ENCODE peak calls at places on chromosomes 1 and 21, in four cellular contexts. V is HFF-Myc, T is left ventricle myocardium inferior, R is suprapubic skin. L is an unnamed sample.

GRCh38 chr1:34354367-34354766 is 177.7 kb downstream of the C1orf94 start:
- DNase-seq in R (no peak), T (no peak), V (no peak), L (no peak)

GRCh38 chr1:206784471-206784903 is 12.2 kb upstream of the IL10 start:
- DNase-seq in V (no peak), R (peak; percentile 24), T (no peak), L (no peak)

GRCh38 chr1:1291611-1292441 is 11.6 kb downstream of the SCNN1D start:
- DNase-seq in R (no peak), T (peak; percentile 56), V (no peak), L (no peak)

GRCh38 chr1:119808972-119809550 is 2.2 kb downstream of the REG4 start:
- DNase-seq in V (peak; percentile 52), T (peak; percentile 55), R (peak; percentile 86), L (no peak)

GRCh38 chr1:65230741-65231439 is 78.5 kb upstream of the DNAJC6 start:
- DNase-seq in V (no peak), R (no peak), T (no peak), L (no peak)

GRCh38 chr1:19445417-19446342 is 39.7 kb downstream of the CAPZB start:
- DNase-seq in T (peak; percentile 42), R (no peak), V (no peak), L (no peak)

GRCh38 chr21:39003982-39004775 is 179.1 kb downstream of the PSMG1 start:
- DNase-seq in T (no peak), R (no peak), V (no peak), L (no peak)

GRCh38 chr1:227465256-227465655 is 98.1 kb upstream of the ZNF678 start:
- DNase-seq in V (no peak), R (no peak), T (no peak), L (no peak)

GRCh38 chr1:10620776-10621175 is 146.0 kb downstream of the PEX14 start:
- DNase-seq in V (no peak), R (peak; percentile 52), T (no peak), L (no peak)

GRCh38 chr1:3685229-3685628 is 32.9 kb downstream of the TP73 start:
- DNase-seq in V (no peak), T (no peak), R (no peak), L (no peak)

DNA sequence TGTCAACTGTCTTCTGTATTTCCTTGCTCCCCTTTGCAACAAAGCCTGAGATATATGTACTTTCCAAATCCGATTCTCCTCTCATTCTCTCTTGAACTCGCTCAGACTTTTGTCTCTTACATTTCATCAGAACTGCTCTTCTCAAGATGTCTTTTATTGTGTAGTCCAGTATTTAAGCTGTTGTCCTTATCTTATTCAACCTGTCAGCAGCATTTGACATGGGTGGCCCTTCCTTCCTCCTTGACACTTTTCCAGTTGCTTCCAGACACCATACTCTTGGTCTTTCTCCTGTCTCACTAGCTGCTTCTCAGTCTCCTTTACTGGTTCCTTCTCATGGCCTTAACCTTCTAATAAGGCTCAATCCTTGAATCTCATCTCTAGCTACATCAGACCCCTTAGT is 47.0 kb downstream of the TSNAX start:
- DNase-seq in R (no peak), V (no peak), T (no peak), L (no peak)
- H3K4me3 ChIP-seq in R (no peak overlapping the region), V (no peak overlapping the region), T (no peak overlapping the region), L (no peak overlapping the region)

GRCh38 chr1:246301553-246302250 is 205.4 kb downstream of the SMYD3 start:
- DNase-seq in V (no peak), R (no peak), T (no peak), L (no peak)
- TF ChIP-seq CTCF in V (no peak), R (no peak), T (no peak), L (no peak)

GRCh38 chr21:41711416-41712023 is 55.3 kb downstream of the RIPK4 start:
- DNase-seq in V (no peak), T (no peak), R (no peak), L (no peak)
- H3K4me3 ChIP-seq in V (no peak overlapping the region), T (no peak overlapping the region), R (no peak overlapping the region), L (no peak overlapping the region)

GRCh38 chr1:67061266-67061665 is 7.3 kb upstream of the SLC35D1 start:
- DNase-seq in T (no peak), V (no peak), R (no peak), L (no peak)
- TF ChIP-seq CTCF in T (no peak), V (no peak), R (no peak), L (no peak)

GRCh38 chr1:121483234-121483633 is 298.5 kb downstream of the SRGAP2C start:
- DNase-seq in V (no peak), T (no peak), R (no peak), L (no peak)

DNA sequence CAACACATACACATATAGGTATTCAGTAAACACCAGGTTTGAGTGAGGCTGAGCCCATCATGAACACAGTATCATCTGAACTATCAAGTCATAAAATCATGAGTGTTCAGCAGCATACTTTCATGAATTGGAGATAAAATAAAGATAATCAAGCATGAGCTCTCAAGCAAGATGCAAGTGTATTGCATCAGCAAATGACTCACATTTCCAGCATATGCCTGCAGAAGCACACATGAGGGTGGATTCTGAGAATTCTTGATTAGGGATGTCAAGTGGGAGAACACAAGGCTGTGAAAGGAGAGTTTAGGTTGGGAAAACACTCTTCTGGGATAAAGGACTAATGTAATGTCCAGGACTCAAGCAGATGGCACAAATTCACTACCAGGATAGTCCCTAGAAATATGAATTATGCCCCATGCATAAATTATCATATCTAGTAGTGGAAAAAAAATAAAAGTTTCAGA is 299.2 kb downstream of the SRGAP2C start:
- DNase-seq in R (no peak), T (no peak), V (peak; percentile 2), L (peak; percentile 80)
- H3K4me3 ChIP-seq in R (no peak overlapping the region), T (no peak overlapping the region), V (no peak overlapping the region), L (no peak overlapping the region)

DNA sequence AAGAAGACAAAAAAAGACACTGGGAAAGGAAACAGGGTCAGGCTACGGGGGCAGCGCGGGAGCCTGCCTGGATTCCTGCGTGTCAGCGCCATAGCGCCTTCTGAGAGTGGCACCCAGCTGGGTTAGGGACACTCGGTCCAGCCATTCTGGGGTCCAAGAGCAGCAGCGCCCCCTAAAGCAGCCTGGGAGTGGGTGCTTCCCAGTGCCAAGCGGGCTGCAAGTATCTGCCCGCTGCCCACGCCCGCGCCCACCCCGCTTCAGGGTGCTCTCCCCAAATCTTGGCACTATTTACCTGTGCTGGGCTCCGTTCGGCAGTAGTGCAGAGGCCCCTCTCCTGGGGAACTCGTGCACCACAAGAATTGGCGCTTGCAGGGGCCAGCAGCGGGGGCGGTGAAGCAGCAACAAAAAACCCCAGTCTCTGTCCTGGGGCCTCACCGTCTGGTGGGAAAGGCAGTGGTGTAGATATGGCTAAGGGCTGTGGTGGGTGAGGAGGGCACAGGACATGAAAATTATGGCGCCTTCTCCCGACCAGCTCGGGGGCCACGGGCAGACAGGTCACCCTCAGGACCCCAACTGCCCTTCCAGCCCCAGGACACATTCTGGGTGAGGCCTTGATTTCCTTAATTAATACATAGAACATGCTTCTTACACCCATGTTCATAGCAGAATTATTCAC is 24.1 kb upstream of the LBR start:
- DNase-seq in R (no peak), V (no peak), T (no peak), L (no peak)
- TF ChIP-seq CTCF in R (no peak), V (no peak), T (no peak), L (no peak)

DNA sequence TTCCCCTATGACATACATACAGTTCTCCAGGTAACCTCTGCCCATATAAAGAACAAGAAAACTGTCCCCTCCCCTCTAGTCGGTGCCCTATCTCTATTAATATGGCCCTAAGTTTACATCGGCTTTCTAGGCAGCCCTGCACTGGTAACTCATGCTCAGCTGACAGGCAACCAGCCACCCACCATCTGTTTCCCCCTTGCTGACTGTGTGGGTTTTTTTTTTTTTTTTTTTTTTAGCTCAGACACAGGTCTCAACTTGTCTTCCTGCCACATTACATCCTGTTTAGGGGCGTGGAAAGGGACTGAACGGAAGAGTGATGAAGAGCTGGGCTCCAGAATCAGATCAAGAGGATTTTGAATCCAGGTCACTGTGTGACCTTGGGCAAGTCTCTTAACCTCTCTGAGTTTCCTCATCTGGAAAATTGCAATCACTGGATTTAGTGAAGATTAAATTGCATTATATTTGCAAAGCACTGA is 14.0 kb downstream of the LAPTM5 start:
- DNase-seq in R (no peak), V (peak; percentile 42), T (no peak), L (no peak)
- H3K4me3 ChIP-seq in R (no peak overlapping the region), V (no peak overlapping the region), T (no peak overlapping the region), L (no peak overlapping the region)

L was measured in AG04449.